ENCODE peak calls at places on chromosomes 13 and 19, in four cellular contexts. One of them, this sample, is unnamed.
A peak's percentile ranks its signal among the peaks of the same experiment; 100 is the strongest.

GRCh38 chr19:12784871-12785430 is 6.3 kb upstream of the JUNB start:
- DNase-seq in WTC11: no peak
- DNase-seq in HepG2: no peak
- DNase-seq in GM12878: no peak
- DNase-seq in this sample: no peak

GRCh38 chr13:48506092-48506701 is 26.7 kb downstream of the RCBTB2 start:
- DNase-seq in WTC11: no peak
- DNase-seq in HepG2: no peak
- DNase-seq in GM12878: no peak
- DNase-seq in this sample: no peak

GRCh38 chr19:4557971-4558941 is 1.2 kb downstream of the SEMA6B start:
- DNase-seq in WTC11: peak; percentile 78
- DNase-seq in HepG2: no peak
- DNase-seq in GM12878: no peak
- DNase-seq in this sample: no peak

GRCh38 chr13:50170447-50171037 is 155.3 kb downstream of the KCNRG start:
- DNase-seq in WTC11: no peak
- DNase-seq in HepG2: no peak
- DNase-seq in GM12878: no peak
- DNase-seq in this sample: no peak

GRCh38 chr19:49116544-49116943 is 2.4 kb downstream of the LIN7B start:
- DNase-seq in WTC11: no peak
- DNase-seq in HepG2: no peak
- DNase-seq in GM12878: no peak
- DNase-seq in this sample: no peak

GRCh38 chr13:44108345-44108858 is 228.7 kb downstream of the LACC1 start:
- DNase-seq in WTC11: no peak
- DNase-seq in HepG2: peak; percentile 57
- DNase-seq in GM12878: no peak
- DNase-seq in this sample: no peak

GRCh38 chr13:39676315-39676876 is 20.9 kb downstream of the COG6 start:
- DNase-seq in WTC11: no peak
- DNase-seq in HepG2: peak; percentile 28
- DNase-seq in GM12878: no peak
- DNase-seq in this sample: no peak

GRCh38 chr13:97125051-97125809 is 96.9 kb upstream of the MBNL2 start:
- DNase-seq in WTC11: peak; percentile 15
- DNase-seq in HepG2: peak; percentile 17
- DNase-seq in GM12878: peak; percentile 63
- DNase-seq in this sample: no peak

GRCh38 chr13:35768551-35768950 is 292.1 kb upstream of the MAB21L1 start:
- DNase-seq in WTC11: no peak
- DNase-seq in HepG2: no peak
- DNase-seq in GM12878: no peak
- DNase-seq in this sample: no peak

GRCh38 chr19:16814526-16815100 is 14.6 kb upstream of the SIN3B start:
- DNase-seq in WTC11: no peak
- DNase-seq in HepG2: no peak
- DNase-seq in GM12878: no peak
- DNase-seq in this sample: no peak

GRCh38 chr19:5828661-5829566 is 10.6 kb downstream of the FUT6 start:
- DNase-seq in WTC11: peak; percentile 67
- DNase-seq in HepG2: no peak
- DNase-seq in GM12878: no peak
- DNase-seq in this sample: no peak

GRCh38 chr13:46168341-46168740 is 13.6 kb downstream of the LCP1 start:
- DNase-seq in WTC11: no peak
- DNase-seq in HepG2: no peak
- DNase-seq in GM12878: no peak
- DNase-seq in this sample: peak; percentile 47

GRCh38 chr13:20174656-20175405 is 14.0 kb upstream of the GJA3 start:
- DNase-seq in WTC11: no peak
- DNase-seq in HepG2: peak; percentile 26
- DNase-seq in GM12878: peak; percentile 43
- DNase-seq in this sample: peak; percentile 36

GRCh38 chr13:71374471-71375041 is 492.4 kb downstream of the DACH1 start:
- DNase-seq in WTC11: no peak
- DNase-seq in HepG2: no peak
- DNase-seq in GM12878: no peak
- DNase-seq in this sample: no peak

GRCh38 chr13:108787709-108788394 is 158.4 kb downstream of the MYO16 start:
- DNase-seq in WTC11: no peak
- DNase-seq in HepG2: no peak
- DNase-seq in GM12878: no peak
- DNase-seq in this sample: no peak

GRCh38 chr19:38082256-38083118 is 141.5 kb downstream of the DPF1 start:
- DNase-seq in WTC11: no peak
- DNase-seq in HepG2: no peak
- DNase-seq in GM12878: no peak
- DNase-seq in this sample: no peak

GRCh38 chr13:75818181-75819110 is 182.3 kb downstream of the LMO7 start:
- DNase-seq in WTC11: no peak
- DNase-seq in HepG2: no peak
- DNase-seq in GM12878: no peak
- DNase-seq in this sample: no peak

GRCh38 chr13:112956516-112957294 is 12.3 kb upstream of the MCF2L start:
- DNase-seq in WTC11: no peak
- DNase-seq in HepG2: peak; percentile 77
- DNase-seq in GM12878: no peak
- DNase-seq in this sample: no peak

GRCh38 chr19:50906217-50906616 is 5.0 kb downstream of the KLK4 start:
- DNase-seq in WTC11: peak; percentile 83
- DNase-seq in HepG2: peak; percentile 17
- DNase-seq in GM12878: no peak
- DNase-seq in this sample: peak; percentile 67

DNA sequence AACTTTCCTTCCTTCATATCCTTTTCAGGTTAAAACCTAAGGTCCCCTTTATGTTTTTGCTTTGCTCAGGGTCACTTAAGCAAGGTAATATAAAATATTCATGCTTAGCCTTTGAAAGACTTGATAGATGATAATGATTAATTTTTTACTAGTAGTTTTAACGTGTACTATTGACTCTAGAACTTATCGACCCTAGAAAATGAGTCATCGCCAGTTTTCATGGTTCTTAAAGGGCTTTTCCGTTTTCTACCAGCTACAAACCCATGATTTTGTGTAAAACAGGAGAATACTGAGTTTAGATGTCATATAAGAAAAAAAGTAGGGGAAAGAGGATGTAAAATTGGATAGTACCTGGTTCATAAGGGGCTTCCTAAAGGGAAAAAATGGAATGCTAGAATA is 75.7 kb downstream of the DHRS12 start:
- DNase-seq in WTC11: no peak
- DNase-seq in HepG2: no peak
- DNase-seq in GM12878: no peak
- DNase-seq in this sample: no peak
- TF ChIP-seq SP1 in WTC11: no peak
- TF ChIP-seq SP1 in HepG2: no peak
- TF ChIP-seq SP1 in GM12878: no peak
- TF ChIP-seq SP1 in this sample: no peak

GRCh38 chr19:39582891-39583625 is 19.3 kb upstream of the LGALS13 start:
- DNase-seq in WTC11: no peak
- DNase-seq in HepG2: no peak
- DNase-seq in GM12878: peak; percentile 12
- DNase-seq in this sample: no peak
- TF ChIP-seq SP1 in WTC11: no peak
- TF ChIP-seq SP1 in HepG2: no peak
- TF ChIP-seq SP1 in GM12878: no peak
- TF ChIP-seq SP1 in this sample: no peak

GRCh38 chr19:1076046-1076386 is 9.0 kb downstream of the ARHGAP45 start:
- DNase-seq in WTC11: no peak
- DNase-seq in HepG2: no peak
- DNase-seq in GM12878: no peak
- DNase-seq in this sample: no peak

GRCh38 chr19:1079566-1080111 is 12.7 kb downstream of the ARHGAP45 start:
- DNase-seq in WTC11: no peak
- DNase-seq in HepG2: no peak
- DNase-seq in GM12878: no peak
- DNase-seq in this sample: peak; percentile 59

GRCh38 chr19:1073956-1074511 is 7.1 kb downstream of the ARHGAP45 start:
- DNase-seq in WTC11: no peak
- DNase-seq in HepG2: no peak
- DNase-seq in GM12878: no peak
- DNase-seq in this sample: no peak

GRCh38 chr19:1074512-1075283 is 7.7 kb downstream of the ARHGAP45 start:
- DNase-seq in WTC11: no peak
- DNase-seq in HepG2: no peak
- DNase-seq in GM12878: no peak
- DNase-seq in this sample: peak; percentile 98

DNA sequence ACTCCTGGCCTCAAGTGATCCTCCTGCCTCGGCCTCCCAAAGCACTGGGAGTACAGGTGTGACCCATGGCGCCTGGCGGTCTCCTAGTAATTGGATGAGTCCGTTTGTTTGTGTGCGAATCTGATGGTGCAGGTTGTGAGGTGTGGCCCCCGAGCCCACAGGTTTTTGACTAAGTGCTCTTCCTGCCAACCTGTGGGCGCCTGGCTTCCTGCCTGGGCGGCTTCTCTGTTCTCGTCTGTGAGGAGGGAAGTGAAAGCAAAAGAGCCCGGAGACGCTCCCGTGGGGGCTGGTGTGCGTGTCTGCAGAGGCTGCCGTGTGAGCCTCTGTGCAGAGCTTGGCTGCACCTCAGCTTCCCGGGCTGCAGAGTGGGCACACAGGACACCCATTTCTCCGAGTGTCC is 10.0 kb downstream of the ARHGAP45 start:
- DNase-seq in WTC11: no peak
- DNase-seq in HepG2: no peak
- DNase-seq in GM12878: peak; percentile 85
- DNase-seq in this sample: no peak
- TF ChIP-seq SP1 in WTC11: no peak
- TF ChIP-seq SP1 in HepG2: no peak
- TF ChIP-seq SP1 in GM12878: peak; percentile 49
- TF ChIP-seq SP1 in this sample: no peak

GRCh38 chr19:46390866-46391265 is 22.5 kb downstream of the CCDC8 start:
- DNase-seq in WTC11: no peak
- DNase-seq in HepG2: no peak
- DNase-seq in GM12878: no peak
- DNase-seq in this sample: no peak
- TF ChIP-seq SP1 in WTC11: no peak
- TF ChIP-seq SP1 in HepG2: no peak
- TF ChIP-seq SP1 in GM12878: no peak
- TF ChIP-seq SP1 in this sample: no peak

DNA sequence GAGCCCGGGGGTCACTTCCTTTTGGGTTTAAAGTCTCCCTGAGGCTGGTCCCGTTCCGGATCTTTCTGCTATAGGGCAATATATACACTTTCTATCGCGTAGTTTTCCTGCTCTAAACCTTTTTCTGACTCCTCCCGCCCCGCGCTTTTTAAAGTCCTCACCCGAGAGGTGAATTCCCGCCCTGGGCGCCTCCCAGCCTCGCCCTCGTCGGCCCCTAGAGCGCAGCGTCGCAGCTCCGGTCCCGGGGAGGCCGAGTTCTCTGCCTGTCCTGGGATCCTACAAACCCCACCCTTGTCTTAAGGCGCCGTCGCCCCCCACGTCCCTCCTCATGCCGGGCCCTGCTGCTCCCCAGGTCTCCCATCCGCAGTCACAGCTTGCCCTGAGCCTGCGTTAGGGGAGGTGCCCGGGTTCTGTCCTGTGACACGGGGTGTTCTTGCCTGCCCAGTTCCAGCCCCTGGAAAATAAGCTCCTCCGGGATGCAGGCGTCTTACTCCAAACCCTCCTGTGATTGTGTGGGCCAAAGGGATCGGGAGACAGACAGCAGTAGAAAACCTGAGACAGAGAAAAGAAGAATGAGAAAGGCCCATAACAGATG is 491 bp downstream of the ZNF525 start:
- DNase-seq in WTC11: peak; percentile 42
- DNase-seq in HepG2: peak; percentile 24
- DNase-seq in GM12878: no peak
- DNase-seq in this sample: peak; percentile 15
- TF ChIP-seq SP1 in WTC11: no peak
- TF ChIP-seq SP1 in HepG2: no peak
- TF ChIP-seq SP1 in GM12878: no peak
- TF ChIP-seq SP1 in this sample: no peak

GRCh38 chr19:10567696-10568443 is 909 bp downstream of the CDKN2D start:
- DNase-seq in WTC11: no peak
- DNase-seq in HepG2: no peak
- DNase-seq in GM12878: no peak
- DNase-seq in this sample: no peak

GRCh38 chr19:10568826-10569651 is at the start of gene CDKN2D:
- DNase-seq in WTC11: peak; percentile 100
- DNase-seq in HepG2: peak; percentile 98
- DNase-seq in GM12878: peak; percentile 95
- DNase-seq in this sample: peak; percentile 91

GRCh38 chr19:10566658-10567410 is 1.0 kb upstream of the KRI1 start:
- DNase-seq in WTC11: no peak
- DNase-seq in HepG2: no peak
- DNase-seq in GM12878: peak; percentile 82
- DNase-seq in this sample: peak; percentile 63

GRCh38 chr19:10566408-10566657 is 523 bp upstream of the KRI1 start:
- DNase-seq in WTC11: no peak
- DNase-seq in HepG2: no peak
- DNase-seq in GM12878: no peak
- DNase-seq in this sample: no peak

DNA sequence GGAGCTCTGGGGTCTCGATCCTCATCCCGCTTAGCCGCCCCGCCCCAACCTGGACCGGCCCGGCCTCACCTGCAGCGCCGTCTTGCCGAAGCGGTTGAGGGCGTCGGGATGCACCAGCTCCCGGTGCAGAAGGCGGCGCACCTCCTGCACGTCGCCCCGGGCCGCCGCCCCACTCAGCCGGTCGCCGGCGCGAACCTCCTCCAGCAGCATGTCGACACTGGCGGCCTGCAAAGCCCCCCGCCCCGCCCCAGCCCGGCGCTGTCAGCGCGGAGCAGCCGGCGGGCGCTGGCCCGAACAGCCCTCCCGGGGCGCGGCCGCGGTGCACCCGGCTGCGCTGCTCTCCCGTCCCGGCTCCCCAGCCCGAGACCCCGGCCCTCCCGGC is 344 bp downstream of the CDKN2D start:
- DNase-seq in WTC11: peak; percentile 74
- DNase-seq in HepG2: no peak
- DNase-seq in GM12878: no peak
- DNase-seq in this sample: peak; percentile 66
- TF ChIP-seq SP1 in WTC11: no peak
- TF ChIP-seq SP1 in HepG2: no peak
- TF ChIP-seq SP1 in GM12878: no peak
- TF ChIP-seq SP1 in this sample: no peak

This sample was measured in K562.